ENCODE peak calls at places on chromosome 11, in seven cellular contexts. One of them, this sample, is unnamed.

GRCh38 chr11:17822021-17822781 is 87.6 kb downstream of the KCNC1 start:
- DNase-seq in OCI-LY7: no peak
- DNase-seq in MM.1S: no peak
- DNase-seq in heart left ventricle: no peak
- DNase-seq in left lobe of liver: no peak
- DNase-seq in T-helper 2 cell treated with Interferon-gamma antibody and Interleukin-4, amounts not matched to agents 5 μg/mL and 100 μg/mL, for 36 hours: no peak
- DNase-seq in AG04450: peak
- DNase-seq in this sample: no peak

GRCh38 chr11:84468255-84468654 is 1158.9 kb downstream of the DLG2 start:
- DNase-seq in OCI-LY7: no peak
- DNase-seq in MM.1S: no peak
- DNase-seq in heart left ventricle: no peak
- DNase-seq in left lobe of liver: no peak
- DNase-seq in T-helper 2 cell treated with Interferon-gamma antibody and Interleukin-4, amounts not matched to agents 5 μg/mL and 100 μg/mL, for 36 hours: no peak
- DNase-seq in AG04450: no peak
- DNase-seq in this sample: no peak

GRCh38 chr11:69257134-69257533 is 36.8 kb upstream of the MYEOV start:
- DNase-seq in OCI-LY7: no peak
- DNase-seq in MM.1S: no peak
- DNase-seq in heart left ventricle: no peak
- DNase-seq in left lobe of liver: no peak
- DNase-seq in T-helper 2 cell treated with Interferon-gamma antibody and Interleukin-4, amounts not matched to agents 5 μg/mL and 100 μg/mL, for 36 hours: no peak
- DNase-seq in AG04450: no peak
- DNase-seq in this sample: no peak

GRCh38 chr11:102974552-102975280 is 19.2 kb upstream of the MMP13 start:
- DNase-seq in OCI-LY7: no peak
- DNase-seq in MM.1S: no peak
- DNase-seq in heart left ventricle: no peak
- DNase-seq in left lobe of liver: no peak
- DNase-seq in T-helper 2 cell treated with Interferon-gamma antibody and Interleukin-4, amounts not matched to agents 5 μg/mL and 100 μg/mL, for 36 hours: no peak
- DNase-seq in AG04450: no peak
- DNase-seq in this sample: no peak

GRCh38 chr11:77724639-77725038 is 87.0 kb upstream of the CLNS1A start:
- DNase-seq in OCI-LY7: no peak
- DNase-seq in MM.1S: no peak
- DNase-seq in heart left ventricle: no peak
- DNase-seq in left lobe of liver: no peak
- DNase-seq in T-helper 2 cell treated with Interferon-gamma antibody and Interleukin-4, amounts not matched to agents 5 μg/mL and 100 μg/mL, for 36 hours: no peak
- DNase-seq in AG04450: no peak
- DNase-seq in this sample: no peak

GRCh38 chr11:103453901-103454300 is 344.7 kb downstream of the DYNC2H1 start:
- DNase-seq in OCI-LY7: no peak
- DNase-seq in MM.1S: no peak
- DNase-seq in heart left ventricle: no peak
- DNase-seq in left lobe of liver: no peak
- DNase-seq in T-helper 2 cell treated with Interferon-gamma antibody and Interleukin-4, amounts not matched to agents 5 μg/mL and 100 μg/mL, for 36 hours: no peak
- DNase-seq in AG04450: no peak
- DNase-seq in this sample: no peak

GRCh38 chr11:12801976-12802375 is 127.8 kb downstream of the TEAD1 start:
- DNase-seq in OCI-LY7: no peak
- DNase-seq in MM.1S: no peak
- DNase-seq in heart left ventricle: no peak
- DNase-seq in left lobe of liver: no peak
- DNase-seq in T-helper 2 cell treated with Interferon-gamma antibody and Interleukin-4, amounts not matched to agents 5 μg/mL and 100 μg/mL, for 36 hours: no peak
- DNase-seq in AG04450: no peak
- DNase-seq in this sample: no peak

GRCh38 chr11:111604392-111605009 is 2.3 kb downstream of the SIK2 start:
- DNase-seq in OCI-LY7: peak
- DNase-seq in MM.1S: peak
- DNase-seq in heart left ventricle: no peak
- DNase-seq in left lobe of liver: no peak
- DNase-seq in T-helper 2 cell treated with Interferon-gamma antibody and Interleukin-4, amounts not matched to agents 5 μg/mL and 100 μg/mL, for 36 hours: no peak
- DNase-seq in AG04450: no peak
- DNase-seq in this sample: no peak

GRCh38 chr11:20594274-20595061 is 4.9 kb upstream of the SLC6A5 start:
- DNase-seq in OCI-LY7: no peak
- DNase-seq in MM.1S: no peak
- DNase-seq in heart left ventricle: no peak
- DNase-seq in left lobe of liver: no peak
- DNase-seq in T-helper 2 cell treated with Interferon-gamma antibody and Interleukin-4, amounts not matched to agents 5 μg/mL and 100 μg/mL, for 36 hours: no peak
- DNase-seq in AG04450: no peak
- DNase-seq in this sample: no peak

GRCh38 chr11:30100514-30100913 is 83.7 kb upstream of the KCNA4 start:
- DNase-seq in OCI-LY7: no peak
- DNase-seq in MM.1S: no peak
- DNase-seq in heart left ventricle: no peak
- DNase-seq in left lobe of liver: no peak
- DNase-seq in T-helper 2 cell treated with Interferon-gamma antibody and Interleukin-4, amounts not matched to agents 5 μg/mL and 100 μg/mL, for 36 hours: no peak
- DNase-seq in AG04450: no peak
- DNase-seq in this sample: no peak

GRCh38 chr11:8794126-8794525 is 111.5 kb downstream of the RPL27A start:
- DNase-seq in OCI-LY7: no peak
- DNase-seq in MM.1S: no peak
- DNase-seq in heart left ventricle: no peak
- DNase-seq in left lobe of liver: peak
- DNase-seq in T-helper 2 cell treated with Interferon-gamma antibody and Interleukin-4, amounts not matched to agents 5 μg/mL and 100 μg/mL, for 36 hours: no peak
- DNase-seq in AG04450: no peak
- DNase-seq in this sample: no peak

GRCh38 chr11:128036556-128037093 is 550.7 kb downstream of the ETS1 start:
- DNase-seq in OCI-LY7: no peak
- DNase-seq in MM.1S: no peak
- DNase-seq in heart left ventricle: no peak
- DNase-seq in left lobe of liver: no peak
- DNase-seq in T-helper 2 cell treated with Interferon-gamma antibody and Interleukin-4, amounts not matched to agents 5 μg/mL and 100 μg/mL, for 36 hours: no peak
- DNase-seq in AG04450: no peak
- DNase-seq in this sample: no peak

GRCh38 chr11:75668508-75669297 is at the start of gene MAP6:
- DNase-seq in OCI-LY7: no peak
- DNase-seq in MM.1S: peak
- DNase-seq in heart left ventricle: peak
- DNase-seq in left lobe of liver: no peak
- DNase-seq in T-helper 2 cell treated with Interferon-gamma antibody and Interleukin-4, amounts not matched to agents 5 μg/mL and 100 μg/mL, for 36 hours: peak
- DNase-seq in AG04450: no peak
- DNase-seq in this sample: no peak

GRCh38 chr11:130721736-130722135 is 194.5 kb downstream of the SNX19 start:
- DNase-seq in OCI-LY7: no peak
- DNase-seq in MM.1S: no peak
- DNase-seq in heart left ventricle: no peak
- DNase-seq in left lobe of liver: no peak
- DNase-seq in T-helper 2 cell treated with Interferon-gamma antibody and Interleukin-4, amounts not matched to agents 5 μg/mL and 100 μg/mL, for 36 hours: no peak
- DNase-seq in AG04450: no peak
- DNase-seq in this sample: no peak

GRCh38 chr11:17985517-17985916 is 27.3 kb downstream of the SERGEF start:
- DNase-seq in OCI-LY7: no peak
- DNase-seq in MM.1S: no peak
- DNase-seq in heart left ventricle: no peak
- DNase-seq in left lobe of liver: no peak
- DNase-seq in T-helper 2 cell treated with Interferon-gamma antibody and Interleukin-4, amounts not matched to agents 5 μg/mL and 100 μg/mL, for 36 hours: no peak
- DNase-seq in AG04450: no peak
- DNase-seq in this sample: peak

GRCh38 chr11:72039108-72039850 is 40.6 kb downstream of the IL18BP start:
- DNase-seq in OCI-LY7: peak
- DNase-seq in MM.1S: no peak
- DNase-seq in heart left ventricle: no peak
- DNase-seq in left lobe of liver: no peak
- DNase-seq in T-helper 2 cell treated with Interferon-gamma antibody and Interleukin-4, amounts not matched to agents 5 μg/mL and 100 μg/mL, for 36 hours: no peak
- DNase-seq in AG04450: peak
- DNase-seq in this sample: peak

GRCh38 chr11:134261626-134262488 is 8.5 kb downstream of the ACAD8 start:
- DNase-seq in OCI-LY7: peak
- DNase-seq in MM.1S: peak
- DNase-seq in heart left ventricle: no peak
- DNase-seq in left lobe of liver: no peak
- DNase-seq in T-helper 2 cell treated with Interferon-gamma antibody and Interleukin-4, amounts not matched to agents 5 μg/mL and 100 μg/mL, for 36 hours: no peak
- DNase-seq in AG04450: no peak
- DNase-seq in this sample: no peak

GRCh38 chr11:44256673-44257291 is 53.2 kb downstream of the ALX4 start:
- DNase-seq in OCI-LY7: no peak
- DNase-seq in MM.1S: peak
- DNase-seq in heart left ventricle: no peak
- DNase-seq in left lobe of liver: no peak
- DNase-seq in T-helper 2 cell treated with Interferon-gamma antibody and Interleukin-4, amounts not matched to agents 5 μg/mL and 100 μg/mL, for 36 hours: no peak
- DNase-seq in AG04450: no peak
- DNase-seq in this sample: no peak

GRCh38 chr11:70191495-70192140 is 11.5 kb upstream of the FADD start:
- DNase-seq in OCI-LY7: no peak
- DNase-seq in MM.1S: peak
- DNase-seq in heart left ventricle: peak
- DNase-seq in left lobe of liver: peak
- DNase-seq in T-helper 2 cell treated with Interferon-gamma antibody and Interleukin-4, amounts not matched to agents 5 μg/mL and 100 μg/mL, for 36 hours: peak
- DNase-seq in AG04450: no peak
- DNase-seq in this sample: peak

This sample was measured in body of pancreas.